ENCODE peak calls at places on chromosome 1, in six cellular contexts. S is skeletal muscle cell, W is osteoblast, H is endothelial cell, P is MM.1S, K is NCI-H2029. A is an unnamed sample.

GRCh38 chr1:54362881-54363340 is 43.3 kb downstream of the SSBP3 start:
- DNase-seq in S (no peak), W (no peak), H (no peak), P (no peak), K (no peak), A (no peak)

GRCh38 chr1:69737527-69738176 is 169.9 kb downstream of the LRRC7 start:
- DNase-seq in S (peak), W (no peak), H (peak), P (peak), K (peak), A (peak)

GRCh38 chr1:21322681-21323016 is 32.4 kb upstream of the ECE1 start:
- DNase-seq in S (no peak), W (no peak), H (no peak), P (no peak), K (no peak), A (no peak)

GRCh38 chr1:171803461-171804022 is 22.1 kb downstream of the METTL13 start:
- DNase-seq in S (no peak), W (no peak), H (no peak), P (no peak), K (no peak), A (no peak)

GRCh38 chr1:57826535-57826934 is 402.7 kb upstream of the DAB1 start:
- DNase-seq in S (no peak), W (no peak), H (no peak), P (no peak), K (peak), A (no peak)

GRCh38 chr1:101331794-101332193 is 95.0 kb downstream of the S1PR1 start:
- DNase-seq in S (no peak), W (no peak), H (no peak), P (no peak), K (no peak), A (no peak)

GRCh38 chr1:226061793-226062557 is 541 bp upstream of the H3-3A start:
- DNase-seq in S (no peak), W (peak), H (peak), P (no peak), K (peak), A (no peak)

GRCh38 chr1:156489166-156489934 is 11.2 kb downstream of the MEF2D start:
- DNase-seq in S (no peak), W (peak), H (no peak), P (peak), K (peak), A (no peak)

GRCh38 chr1:202643397-202644218 is 66.6 kb downstream of the SYT2 start:
- DNase-seq in S (no peak), W (peak), H (no peak), P (no peak), K (no peak), A (no peak)

GRCh38 chr1:38009088-38009840 is 3.3 kb upstream of the UTP11 start:
- DNase-seq in S (peak), W (peak), H (no peak), P (no peak), K (no peak), A (no peak)

GRCh38 chr1:22318279-22318983 is 133.2 kb upstream of the ZBTB40 start:
- DNase-seq in S (no peak), W (no peak), H (peak), P (no peak), K (no peak), A (no peak)

GRCh38 chr1:39590546-39590945 is 14.0 kb upstream of the PABPC4 start:
- DNase-seq in S (no peak), W (peak), H (no peak), P (peak), K (no peak), A (no peak)

GRCh38 chr1:203306089-203306969 is 1.0 kb downstream of the BTG2 start:
- DNase-seq in S (peak), W (peak), H (no peak), P (peak), K (peak), A (peak)

GRCh38 chr1:34066921-34067603 is 98.0 kb downstream of the CSMD2 start:
- DNase-seq in S (peak), W (no peak), H (no peak), P (no peak), K (no peak), A (no peak)

GRCh38 chr1:216464489-216464888 is 41.2 kb upstream of the USH2A start:
- DNase-seq in S (peak), W (peak), H (no peak), P (no peak), K (no peak), A (no peak)

GRCh38 chr1:107964397-107965111 is 426 bp downstream of the VAV3 start:
- DNase-seq in S (no peak), W (peak), H (peak), P (peak), K (no peak), A (no peak)

GRCh38 chr1:247906504-247907047 is 11.2 kb downstream of the OR2W3 start:
- DNase-seq in S (peak), W (peak), H (no peak), P (peak), K (no peak), A (peak)

GRCh38 chr1:10733967-10734366 is 62.5 kb downstream of the CASZ1 start:
- DNase-seq in S (no peak), W (no peak), H (no peak), P (no peak), K (no peak), A (no peak)

GRCh38 chr1:225445644-225446297 is 17.9 kb upstream of the LBR start:
- DNase-seq in S (no peak), W (no peak), H (no peak), P (no peak), K (no peak), A (no peak)

GRCh38 chr1:235018161-235018560 is 110.5 kb downstream of the TOMM20 start:
- DNase-seq in S (peak), W (peak), H (no peak), P (no peak), K (no peak), A (peak)

GRCh38 chr1:200409203-200409760 is 554 bp downstream of the ZNF281 start:
- DNase-seq in S (no peak), W (peak), H (peak), P (peak), K (no peak), A (no peak)

GRCh38 chr1:10699470-10699835 is 97.0 kb downstream of the CASZ1 start:
- DNase-seq in S (no peak), W (no peak), H (no peak), P (no peak), K (no peak), A (no peak)

GRCh38 chr1:65097081-65097480 is 50.9 kb upstream of the AK4 start:
- DNase-seq in S (no peak), W (no peak), H (no peak), P (no peak), K (no peak), A (no peak)

GRCh38 chr1:91809267-91809666 is 76.7 kb downstream of the TGFBR3 start:
- DNase-seq in S (no peak), W (no peak), H (no peak), P (no peak), K (no peak), A (no peak)

GRCh38 chr1:65167544-65167943 is 19.5 kb downstream of the AK4 start:
- DNase-seq in S (no peak), W (no peak), H (no peak), P (no peak), K (no peak), A (no peak)

GRCh38 chr1:112322018-112322417 is 74.0 kb upstream of the CTTNBP2NL start:
- DNase-seq in S (no peak), W (no peak), H (no peak), P (no peak), K (no peak), A (no peak)

GRCh38 chr1:230144010-230144614 is 77.1 kb downstream of the GALNT2 start:
- DNase-seq in S (no peak), W (no peak), H (no peak), P (no peak), K (peak), A (no peak)

GRCh38 chr1:208793946-208794345 is 549.8 kb upstream of the PLXNA2 start:
- DNase-seq in S (no peak), W (no peak), H (no peak), P (no peak), K (no peak), A (no peak)

GRCh38 chr1:4089421-4090175 is 189.5 kb upstream of the C1orf174 start:
- DNase-seq in S (no peak), W (no peak), H (no peak), P (no peak), K (no peak), A (no peak)